ENCODE peak calls at places on chromosomes 7 and 10, in five cellular contexts. P, E, B, O and J are unnamed samples.

GRCh38 chr7:42372498-42372897 is 135.5 kb upstream of the GLI3 start:
- DNase-seq in E (no peak), O (no peak), B (no peak), P (no peak), J (no peak)

GRCh38 chr10:131312261-131312801 is 810 bp upstream of the TCERG1L start:
- DNase-seq in B (peak), E (no peak), O (peak), P (no peak), J (no peak)

GRCh38 chr7:96189129-96189815 is 132.6 kb downstream of the SLC25A13 start:
- DNase-seq in O (no peak), B (no peak), E (no peak), P (no peak), J (no peak)

GRCh38 chr7:66950311-66950710 is 29.3 kb downstream of the TMEM248 start:
- DNase-seq in E (no peak), P (no peak), O (no peak), B (no peak), J (no peak)

GRCh38 chr7:71633571-71634008 is 501.6 kb downstream of the GALNT17 start:
- DNase-seq in P (peak), E (peak), B (peak), O (no peak), J (no peak)

GRCh38 chr10:71528371-71529202 is 131.9 kb downstream of the CDH23 start:
- DNase-seq in O (peak), P (no peak), B (peak), E (no peak), J (no peak)

GRCh38 chr7:22983257-22983855 is 30.6 kb downstream of the HYCC1 start:
- DNase-seq in E (no peak), B (no peak), P (no peak), O (no peak), J (no peak)

GRCh38 chr10:110214380-110214826 is 7.0 kb downstream of the MXI1 start:
- DNase-seq in E (peak), B (no peak), O (no peak), P (no peak), J (no peak)

GRCh38 chr7:50953820-50954219 is 171.1 kb upstream of the GRB10 start:
- DNase-seq in O (no peak), P (peak), E (peak), B (peak), J (no peak)

GRCh38 chr10:30013684-30014246 is 45.6 kb downstream of the JCAD start:
- DNase-seq in B (peak), E (no peak), P (peak), O (no peak), J (no peak)

GRCh38 chr7:4690953-4691856 is 9.1 kb downstream of the FOXK1 start:
- DNase-seq in P (no peak), E (no peak), B (no peak), O (no peak), J (no peak)

GRCh38 chr10:45456822-45457221 is 82.8 kb downstream of the ALOX5 start:
- DNase-seq in P (no peak), O (no peak), B (no peak), E (no peak), J (no peak)

GRCh38 chr7:76073335-76073990 is 25.6 kb downstream of the MDH2 start:
- DNase-seq in E (no peak), P (no peak), B (no peak), O (no peak), J (no peak)

GRCh38 chr7:68707146-68707545 is 891.1 kb upstream of the AUTS2 start:
- DNase-seq in B (no peak), P (no peak), E (no peak), O (no peak), J (no peak)

GRCh38 chr7:130303127-130303526 is 10.2 kb downstream of the CPA4 start:
- DNase-seq in O (no peak), B (no peak), E (no peak), P (no peak), J (no peak)

GRCh38 chr10:103100620-103101019 is 92.5 kb downstream of the NT5C2 start:
- DNase-seq in E (no peak), O (no peak), B (no peak), P (no peak), J (no peak)

GRCh38 chr10:99551158-99551557 is 18.4 kb downstream of the NKX2-3 start:
- DNase-seq in B (peak), P (peak), E (peak), O (no peak), J (no peak)

GRCh38 chr7:79528421-79528820 is 75.0 kb upstream of the MAGI2 start:
- DNase-seq in B (no peak), E (no peak), P (no peak), O (no peak), J (no peak)

GRCh38 chr10:92045641-92046106 is 122.1 kb downstream of the BTAF1 start:
- DNase-seq in E (no peak), P (no peak), B (no peak), O (no peak), J (no peak)

GRCh38 chr10:75497997-75498797 is 66.8 kb downstream of the LRMDA start:
- DNase-seq in B (no peak), P (no peak), O (no peak), E (peak), J (no peak)

GRCh38 chr7:127706766-127707165 is 54.8 kb downstream of the SND1 start:
- DNase-seq in P (no peak), B (no peak), O (no peak), E (peak), J (no peak)

GRCh38 chr10:77500754-77501151 is 136.9 kb downstream of the KCNMA1 start:
- DNase-seq in P (no peak), E (no peak), B (peak), O (no peak), J (no peak)

GRCh38 chr7:74542558-74543117 is 88.9 kb downstream of the GTF2IRD1 start:
- DNase-seq in B (no peak), E (peak), O (no peak), P (no peak), J (no peak)

GRCh38 chr7:73900286-73900685 is 39.3 kb downstream of the TMEM270 start:
- DNase-seq in B (no peak), O (no peak), E (no peak), P (no peak), J (no peak)

GRCh38 chr10:92523639-92524038 is 50.3 kb downstream of the IDE start:
- DNase-seq in O (no peak), P (no peak), B (no peak), E (no peak), J (no peak)

GRCh38 chr10:45058580-45058979 is 57.9 kb downstream of the ZNF22 start:
- DNase-seq in B (peak), O (no peak), E (no peak), P (no peak), J (no peak)